ENCODE peak calls at places on chromosomes 11 and 22, in nine cellular contexts. D is mesothelial cell of epicardium; X is NCI-H748 treated with DMSO at 0.1 percent for 48 hours; U is NCI-H2107; J is NCI-H1092; L is NAMALWA; I is substantia nigra; Y is PC-3; O is stimulated activated CD8-positive, alpha-beta memory T cell treated with anti-CD3 and anti-CD28 coated beads, Interleukin-2, amount 100 ng/mL, for 48 hours. G is an unnamed sample.

GRCh38 chr11:111961389-111962300 is 24.5 kb downstream of the DIXDC1 start:
- DNase-seq in D (no peak), L (no peak), U (no peak), O (no peak), X (no peak), I (no peak), J (no peak), Y (no peak), G (no peak)

GRCh38 chr11:78195917-78196545 is 7.3 kb downstream of the USP35 start:
- DNase-seq in I (no peak), L (no peak), O (no peak), D (no peak), U (no peak), Y (no peak), J (no peak), X (no peak), G (no peak)

GRCh38 chr11:115247404-115247803 is 256.8 kb downstream of the CADM1 start:
- DNase-seq in Y (no peak), L (no peak), X (no peak), O (no peak), D (no peak), J (no peak), I (no peak), U (no peak), G (no peak)

GRCh38 chr11:67117667-67118058 is 1.4 kb upstream of the KDM2A start:
- DNase-seq in D (peak; percentile 53), L (no peak), X (no peak), U (no peak), I (no peak), J (peak; percentile 24), O (no peak), Y (no peak), G (no peak)

GRCh38 chr22:20509344-20510047 is 2.1 kb downstream of the MED15 start:
- DNase-seq in J (no peak), I (peak; percentile 12), D (peak; percentile 56), U (no peak), L (peak; percentile 73), Y (peak; percentile 80), O (peak; percentile 29), X (no peak), G (no peak)

GRCh38 chr11:65584102-65584501 is 8.2 kb downstream of the EHBP1L1 start:
- DNase-seq in L (no peak), J (no peak), O (no peak), D (no peak), U (no peak), I (no peak), Y (no peak), X (no peak), G (no peak)

GRCh38 chr11:2513441-2513840 is 68.6 kb downstream of the KCNQ1 start:
- DNase-seq in J (no peak), I (no peak), L (no peak), D (peak; percentile 16), U (no peak), X (no peak), O (no peak), Y (no peak), G (no peak)

GRCh38 chr11:46112961-46113617 is 8.2 kb downstream of the PHF21A start:
- DNase-seq in J (peak; percentile 3), O (no peak), Y (peak; percentile 60), I (no peak), X (no peak), L (peak; percentile 86), U (no peak), D (no peak), G (peak; percentile 43)

GRCh38 chr22:21917206-21917958 is 35.3 kb downstream of the PPM1F start:
- DNase-seq in O (no peak), X (no peak), J (no peak), Y (no peak), U (no peak), I (no peak), D (no peak), L (no peak), G (no peak)

GRCh38 chr22:43126506-43127165 is 16.1 kb downstream of the BIK start:
- DNase-seq in L (no peak), X (no peak), I (no peak), U (no peak), Y (peak; percentile 88), J (no peak), D (no peak), O (no peak), G (no peak)

GRCh38 chr11:5713695-5714094 is 22.6 kb upstream of the OR56B1 start:
- DNase-seq in I (no peak), O (no peak), Y (no peak), L (no peak), D (no peak), X (no peak), J (no peak), U (no peak), G (no peak)

GRCh38 chr22:45029501-45029900 is 19.7 kb upstream of the PHF21B start:
- DNase-seq in L (no peak), J (no peak), Y (no peak), U (no peak), I (no peak), O (no peak), D (no peak), X (no peak), G (no peak)

GRCh38 chr11:6616596-6617250 is 2.5 kb downstream of the TPP1 start:
- DNase-seq in D (no peak), J (no peak), I (no peak), L (no peak), O (no peak), X (no peak), U (no peak), Y (no peak), G (no peak)

GRCh38 chr22:38819387-38819940 is 24.4 kb downstream of the NPTXR start:
- DNase-seq in J (no peak), U (no peak), L (no peak), I (no peak), D (no peak), O (no peak), Y (no peak), X (no peak), G (no peak)

GRCh38 chr22:17117400-17117799 is 3.8 kb downstream of the TMEM121B start:
- DNase-seq in Y (no peak), X (no peak), U (no peak), D (no peak), J (no peak), I (no peak), O (no peak), L (no peak), G (no peak)

GRCh38 chr11:66495401-66495844 is 15.0 kb upstream of the BBS1 start:
- DNase-seq in X (no peak), O (no peak), L (no peak), I (no peak), U (no peak), J (no peak), Y (peak; percentile 21), D (no peak), G (no peak)

GRCh38 chr11:99632969-99633368 is 612.2 kb downstream of the CNTN5 start:
- DNase-seq in O (no peak), X (no peak), I (no peak), J (no peak), Y (no peak), D (no peak), U (no peak), L (no peak), G (no peak)

GRCh38 chr11:64854534-64855502 is 10.4 kb upstream of the CDC42BPG start:
- DNase-seq in I (no peak), U (no peak), J (no peak), X (no peak), O (no peak), D (no peak), L (no peak), Y (peak; percentile 100), G (no peak)

GRCh38 chr11:104096900-104097299 is 60.5 kb downstream of the DDI1 start:
- DNase-seq in D (no peak), I (no peak), Y (no peak), U (no peak), X (no peak), O (no peak), L (no peak), J (no peak), G (no peak)

GRCh38 chr22:25202290-25202921 is 2.7 kb downstream of the CRYBB3 start:
- DNase-seq in I (peak; percentile 6), D (peak; percentile 76), U (no peak), X (peak; percentile 18), L (peak; percentile 73), J (peak; percentile 41), Y (peak; percentile 67), O (peak; percentile 43), G (no peak)

GRCh38 chr11:33135216-33135615 is 26.1 kb downstream of the CSTF3 start:
- DNase-seq in O (no peak), L (no peak), Y (no peak), J (no peak), U (no peak), D (no peak), I (no peak), X (no peak), G (no peak)

GRCh38 chr11:125180413-125181305 is 16.1 kb downstream of the PKNOX2 start:
- DNase-seq in Y (peak; percentile 16), J (no peak), L (no peak), X (no peak), U (no peak), I (no peak), O (no peak), D (no peak), G (no peak)

GRCh38 chr11:11813288-11813962 is 28.3 kb upstream of the USP47 start:
- DNase-seq in X (no peak), U (no peak), D (no peak), L (no peak), I (no peak), J (no peak), O (no peak), Y (peak; percentile 80), G (no peak)

GRCh38 chr11:71478216-71478840 is 25.3 kb downstream of the NADSYN1 start:
- DNase-seq in I (no peak), O (no peak), L (no peak), U (no peak), D (no peak), J (no peak), Y (no peak), X (no peak), G (no peak)

GRCh38 chr11:11215944-11216343 is 137.1 kb downstream of the CSNK2A3 start:
- DNase-seq in I (peak; percentile 29), J (no peak), L (no peak), U (no peak), X (no peak), D (no peak), Y (no peak), O (no peak), G (no peak)

GRCh38 chr11:134046681-134047449 is 22.0 kb upstream of the JAM3 start:
- DNase-seq in D (no peak), Y (no peak), L (no peak), X (no peak), J (no peak), O (no peak), U (no peak), I (no peak), G (no peak)

GRCh38 chr11:6568191-6568918 is 35.1 kb downstream of the RRP8 start:
- DNase-seq in U (no peak), I (peak; percentile 47), L (no peak), Y (peak; percentile 77), O (no peak), X (no peak), D (no peak), J (peak; percentile 13), G (peak; percentile 55)

GRCh38 chr22:49880281-49880680 is 26.6 kb downstream of the ZBED4 start:
- DNase-seq in L (no peak), I (no peak), X (no peak), U (no peak), Y (no peak), D (no peak), O (no peak), J (no peak), G (no peak)

GRCh38 chr11:134676516-134677287 is 264.7 kb upstream of the B3GAT1 start:
- DNase-seq in D (no peak), I (no peak), X (no peak), L (no peak), U (no peak), O (no peak), Y (no peak), J (no peak), G (no peak)

GRCh38 chr11:91219501-91219900 is 996.7 kb upstream of the CHORDC1 start:
- DNase-seq in I (no peak), U (no peak), D (no peak), O (no peak), Y (no peak), J (no peak), L (no peak), X (no peak), G (no peak)

GRCh38 chr11:65217441-65218423 is 36.0 kb downstream of the CAPN1 start:
- DNase-seq in O (no peak), Y (no peak), J (no peak), X (no peak), U (no peak), I (no peak), D (no peak), L (no peak), G (no peak)